ENCODE peak calls at places on chromosomes 5 and 9, in six cellular contexts. B, Z, V, J, W and U are unnamed samples.

GRCh38 chr5:34055671-34056070 is 12.7 kb upstream of the C1QTNF3 start:
- DNase-seq in B (no peak), Z (no peak), V (no peak), J (peak; percentile 19), W (no peak), U (no peak)

GRCh38 chr5:119220576-119221197 is 135.1 kb upstream of the TNFAIP8 start:
- DNase-seq in B (no peak), Z (no peak), V (no peak), J (no peak), W (no peak), U (peak; percentile 54)

GRCh38 chr5:126676195-126676624 is 75.5 kb downstream of the PHAX start:
- DNase-seq in B (peak; percentile 72), Z (peak; percentile 71), V (peak; percentile 60), J (peak; percentile 76), W (peak; percentile 78), U (peak; percentile 85)

GRCh38 chr5:147369742-147370374 is 135.0 kb downstream of the STK32A start:
- DNase-seq in B (peak; percentile 56), Z (no peak), V (peak; percentile 21), J (no peak), W (peak; percentile 41), U (peak; percentile 41)

GRCh38 chr5:160353379-160353778 is 17.0 kb downstream of the C1QTNF2 start:
- DNase-seq in B (no peak), Z (no peak), V (no peak), J (no peak), W (no peak), U (no peak)

GRCh38 chr5:56003179-56003578 is 8.4 kb upstream of the IL6ST start:
- DNase-seq in B (peak; percentile 84), Z (no peak), V (peak; percentile 15), J (no peak), W (peak; percentile 66), U (no peak)

GRCh38 chr5:159262859-159263568 is at the start of gene UBLCP1:
- DNase-seq in B (peak; percentile 87), Z (peak; percentile 91), V (peak; percentile 78), J (peak; percentile 90), W (peak; percentile 75), U (peak; percentile 96)

GRCh38 chr9:110578575-110578895 is 1.0 kb downstream of the SVEP1 start:
- DNase-seq in B (no peak), Z (no peak), V (no peak), J (no peak), W (no peak), U (no peak)

GRCh38 chr9:87217056-87217455 is 269.8 kb upstream of the GAS1 start:
- DNase-seq in B (no peak), Z (no peak), V (no peak), J (no peak), W (no peak), U (no peak)

GRCh38 chr5:5486122-5486521 is 63.6 kb downstream of the ICE1 start:
- DNase-seq in B (no peak), Z (no peak), V (no peak), J (no peak), W (no peak), U (no peak)
- H3K9me2 ChIP-seq in B (no peaks in the 10 kb centered on the region), Z (no peaks in the 10 kb centered on the region), V (no peaks in the 10 kb centered on the region), J (no peaks in the 10 kb centered on the region), W (no peaks in the 10 kb centered on the region), U (no peaks in the 10 kb centered on the region)

GRCh38 chr5:179733764-179734126 is 1.1 kb downstream of the MAML1 start:
- DNase-seq in B (peak; percentile 10), Z (no peak), V (no peak), J (no peak), W (no peak), U (no peak)

GRCh38 chr5:179732412-179732917 is at the start of gene MAML1:
- DNase-seq in B (peak; percentile 100), Z (peak; percentile 100), V (peak; percentile 99), J (peak; percentile 99), W (peak; percentile 99), U (peak; percentile 100)

GRCh38 chr5:179731791-179732411 is 721 bp upstream of the MAML1 start:
- DNase-seq in B (peak; percentile 94), Z (no peak), V (no peak), J (no peak), W (peak; percentile 55), U (no peak)

GRCh38 chr5:179732918-179733763 is 519 bp downstream of the MAML1 start:
- DNase-seq in B (peak; percentile 68), Z (peak; percentile 26), V (no peak), J (peak; percentile 83), W (peak; percentile 26), U (peak; percentile 71)

DNA sequence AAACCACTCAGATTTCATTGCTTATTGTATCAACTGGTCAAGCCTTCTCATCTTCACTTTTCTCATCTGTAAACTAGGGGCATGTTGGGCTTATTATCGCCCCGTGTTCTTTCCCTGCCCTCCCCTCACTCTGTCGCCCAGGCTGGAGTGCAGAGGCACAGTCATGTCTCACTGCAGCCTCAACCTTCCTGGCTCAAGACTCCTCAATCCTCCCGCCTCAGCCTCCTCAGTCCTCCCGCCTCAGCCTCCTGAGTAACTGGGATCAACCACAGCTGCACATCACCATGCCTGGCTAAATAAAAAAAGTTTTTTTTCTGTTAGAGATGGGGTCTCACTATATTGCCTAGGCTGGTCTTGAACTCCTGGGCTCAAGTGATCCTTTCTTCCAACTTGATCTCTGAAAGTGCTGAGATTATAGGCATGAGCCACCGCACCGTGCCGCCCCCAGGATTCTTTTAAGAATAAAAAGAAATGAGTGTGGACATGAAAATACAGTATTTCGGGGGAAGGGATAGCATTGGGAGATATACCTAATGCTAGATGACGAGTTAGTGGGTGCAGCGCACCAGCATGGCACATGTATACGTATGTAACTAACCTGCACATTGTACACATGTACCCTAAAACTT is 2.0 kb downstream of the MAML1 start:
- DNase-seq in B (peak; percentile 24), Z (no peak), V (no peak), J (no peak), W (no peak), U (no peak)
- H3K9ac ChIP-seq in B (peak overlapping the region; percentile 89), Z (peak overlapping the region; percentile 82), V (peak overlapping the region; percentile 74), J (peak overlapping the region; percentile 86), W (peak overlapping the region; percentile 85), U (peak overlapping the region; percentile 96)

GRCh38 chr9:82891321-82891720 is 171.6 kb downstream of the RASEF start:
- DNase-seq in B (no peak), Z (no peak), V (no peak), J (no peak), W (no peak), U (no peak)

GRCh38 chr9:82890865-82891264 is 172.1 kb downstream of the RASEF start:
- DNase-seq in B (no peak), Z (no peak), V (no peak), J (no peak), W (no peak), U (no peak)

GRCh38 chr9:82890401-82890800 is 172.5 kb downstream of the RASEF start:
- DNase-seq in B (no peak), Z (no peak), V (no peak), J (no peak), W (no peak), U (no peak)

DNA sequence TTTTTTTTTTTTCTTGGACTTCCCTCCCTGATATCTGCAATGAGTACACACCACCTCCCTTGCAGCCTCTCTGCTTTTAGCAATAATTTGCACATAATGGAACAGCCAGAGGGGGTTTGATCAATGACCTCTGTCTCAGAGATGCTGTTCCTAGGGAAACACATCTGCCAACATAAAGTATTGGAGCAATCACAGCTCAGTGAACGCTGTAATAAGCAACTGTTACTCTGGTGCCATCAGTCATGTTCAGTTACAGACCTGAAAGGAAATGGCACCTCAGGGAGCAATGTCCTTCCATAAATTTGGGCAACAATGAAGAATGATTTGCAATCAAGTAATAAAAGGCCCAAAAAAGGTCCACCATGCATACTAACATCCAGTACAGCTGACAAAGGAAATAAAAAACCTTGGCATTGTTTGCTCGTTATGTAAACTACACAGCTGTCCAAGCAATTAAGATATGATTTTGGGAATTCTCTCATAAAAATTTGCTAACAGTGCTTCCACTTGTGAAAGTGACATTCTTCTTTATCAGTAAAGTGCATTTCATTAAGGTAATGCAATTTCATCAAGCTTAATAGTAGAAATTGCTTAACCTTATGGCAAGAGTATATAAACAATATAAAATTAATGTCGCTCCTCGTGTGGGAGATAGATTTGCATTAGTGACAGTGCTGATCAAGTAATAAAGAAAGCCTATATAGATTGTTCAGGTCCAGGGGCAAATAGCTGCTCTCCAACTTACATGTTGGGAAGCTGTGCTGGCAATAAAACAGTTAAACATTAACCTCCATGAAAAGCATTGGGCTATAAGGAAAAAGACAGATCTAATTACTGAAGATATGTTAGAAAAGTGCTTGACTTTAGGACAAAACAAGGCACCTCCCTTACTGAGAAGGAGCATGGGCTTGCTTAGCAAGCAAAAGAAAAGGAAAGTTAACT is 167.7 kb downstream of the RASEF start:
- DNase-seq in B (no peak), Z (no peak), V (no peak), J (peak; percentile 41), W (no peak), U (no peak)
- H3K9me2 ChIP-seq in B (no peaks in the 10 kb centered on the region), Z (no peaks in the 10 kb centered on the region), V (no peaks in the 10 kb centered on the region), J (no peaks in the 10 kb centered on the region), W (no peaks in the 10 kb centered on the region), U (no peaks in the 10 kb centered on the region)

GRCh38 chr9:122122903-122123632 is 30.0 kb upstream of the TTLL11 start:
- DNase-seq in B (peak; percentile 78), Z (peak; percentile 67), V (peak; percentile 59), J (peak; percentile 88), W (peak; percentile 72), U (peak; percentile 90)
- H3K9ac ChIP-seq in B (no peak overlapping the region), Z (no peak overlapping the region), V (no peak overlapping the region), J (no peak overlapping the region), W (no peak overlapping the region), U (no peak overlapping the region)

DNA sequence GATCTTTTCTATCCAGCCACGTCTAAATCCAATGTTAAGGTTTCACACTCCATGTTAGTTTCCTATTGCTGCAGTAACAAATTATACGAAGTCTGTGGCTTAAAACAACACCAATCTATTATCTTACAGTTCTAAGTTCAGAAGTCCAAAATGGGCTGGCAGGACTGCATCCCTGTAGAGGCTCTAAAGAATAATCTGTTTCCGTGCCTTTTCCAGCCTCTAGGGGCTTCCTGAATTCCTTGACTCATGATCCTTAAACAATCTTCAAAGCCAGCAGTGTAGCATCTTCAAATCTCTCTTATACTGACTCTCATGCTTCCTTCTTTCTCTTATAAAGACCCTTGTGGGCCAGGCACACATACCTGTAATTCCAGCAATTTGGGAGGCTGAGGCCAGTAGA is 6.8 kb downstream of the PLGRKT start:
- DNase-seq in B (peak; percentile 16), Z (no peak), V (no peak), J (no peak), W (peak; percentile 18), U (no peak)
- H3K9me2 ChIP-seq in B (no peaks in the 10 kb centered on the region), Z (no peaks in the 10 kb centered on the region), V (no peaks in the 10 kb centered on the region), J (no peaks in the 10 kb centered on the region), W (no peaks in the 10 kb centered on the region), U (no peaks in the 10 kb centered on the region)